ENCODE peak calls at places on chromosomes 3 and 15, in five cellular contexts. W is uterus; A is activated CD4-positive, alpha-beta T cell treated with anti-CD3 and anti-CD28 coated beads, Interleukin-2, amount 50 U/mL, for 1 hour; B is stimulated activated CD4-positive, alpha-beta T cell treated with anti-CD3 and anti-CD28 coated beads, Interleukin-1b, Interleukin-23, amount 100 ng/mL, for 48 hours; L is NCI-H774. V is an unnamed sample.

GRCh38 chr15:100202309-100202943 is 139.3 kb downstream of the ADAMTS17 start:
- DNase-seq in W (no peak), A (no peak), B (no peak), L (no peak), V (no peak)

GRCh38 chr3:127217594-127218456 is 24.9 kb downstream of the PRR23E start:
- DNase-seq in W (no peak), A (no peak), B (peak; percentile 10), L (no peak), V (no peak)

GRCh38 chr15:68298882-68299381 is 21.4 kb downstream of the FEM1B start:
- DNase-seq in W (peak; percentile 30), A (no peak), B (no peak), L (no peak), V (no peak)

GRCh38 chr3:14847613-14848541 is 29.1 kb downstream of the FGD5 start:
- DNase-seq in W (peak; percentile 39), A (no peak), B (no peak), L (no peak), V (no peak)

GRCh38 chr3:10470666-10471336 is 34.6 kb downstream of the ATP2B2 start:
- DNase-seq in W (no peak), A (no peak), B (no peak), L (no peak), V (no peak)

GRCh38 chr15:88693191-88693590 is 54.4 kb downstream of the ISG20 start:
- DNase-seq in W (no peak), A (no peak), B (no peak), L (no peak), V (no peak)

GRCh38 chr15:25345943-25346342 is 92.9 kb downstream of the UBE3A start:
- DNase-seq in W (no peak), A (no peak), B (no peak), L (no peak), V (no peak)

GRCh38 chr3:181213347-181213746 is 223.8 kb upstream of the DNAJC19 start:
- DNase-seq in W (no peak), A (no peak), B (no peak), L (no peak), V (no peak)

GRCh38 chr3:21294768-21295167 is 456.2 kb downstream of the ZNF385D start:
- DNase-seq in W (no peak), A (no peak), B (no peak), L (no peak), V (no peak)

GRCh38 chr15:86877171-86877631 is 797.5 kb downstream of the AGBL1 start:
- DNase-seq in W (no peak), A (no peak), B (no peak), L (no peak), V (no peak)

V was measured in NCI-H510A treated with DMSO at 0.1 percent for 48 hours.